ENCODE peak calls at places on chromosome 15, in eight cellular contexts. Q is HepG2, B is astrocyte, P is PC-3, J is fibroblast of lung, Z is K562, U is GM23248, A is neural progenitor cell. W is an unnamed sample. For H3K79me2, the result is how much of the 10 kb centered on the place peaks cover.

GRCh38 chr15:39243396-39243795 is 337.5 kb upstream of the THBS1 start:
- DNase-seq in P (no peak), Z (no peak), J (no peak), U (peak), A (no peak), B (peak), Q (no peak), W (no peak)

GRCh38 chr15:26126070-26126469 is 262.9 kb upstream of the ATP10A start:
- DNase-seq in Q (no peak), P (no peak), U (no peak), A (no peak), B (no peak), J (no peak), Z (no peak), W (no peak)

GRCh38 chr15:64622410-64623260 is 152.8 kb downstream of the RBPMS2 start:
- DNase-seq in U (no peak), Z (no peak), A (no peak), Q (no peak), P (no peak), B (no peak), J (no peak), W (no peak)

GRCh38 chr15:57866149-57866736 is 159.7 kb downstream of the POLR2M start:
- DNase-seq in J (peak), B (no peak), Z (peak), U (peak), Q (peak), P (peak), A (peak), W (peak)

GRCh38 chr15:39184701-39185390 is 396.0 kb upstream of the THBS1 start:
- DNase-seq in Z (no peak), P (peak), A (no peak), U (peak), J (no peak), Q (no peak), B (no peak), W (no peak)

GRCh38 chr15:68620721-68621528 is 42.1 kb downstream of the CORO2B start:
- DNase-seq in Q (no peak), J (peak), U (peak), A (peak), Z (no peak), B (peak), P (no peak), W (no peak)

GRCh38 chr15:73941871-73942635 is 15.8 kb downstream of the LOXL1 start:
- DNase-seq in P (peak), Q (no peak), U (no peak), B (no peak), Z (no peak), J (no peak), A (no peak), W (no peak)

GRCh38 chr15:43133429-43134156 is at the start of gene TMEM62:
- DNase-seq in J (peak), Z (peak), P (peak), Q (peak), B (peak), U (peak), A (peak), W (no peak)

GRCh38 chr15:58169934-58170333 is 31.8 kb downstream of the AQP9 start:
- DNase-seq in Q (no peak), Z (no peak), A (no peak), J (no peak), U (no peak), B (no peak), P (no peak), W (no peak)

GRCh38 chr15:63555520-63555919 is 41.7 kb upstream of the FBXL22 start:
- DNase-seq in J (no peak), Z (no peak), P (no peak), B (no peak), Q (no peak), U (no peak), A (no peak), W (no peak)

GRCh38 chr15:59104602-59104911 is 389 bp upstream of the CCNB2 start:
- DNase-seq in A (no peak), Z (no peak), U (no peak), Q (no peak), J (no peak), B (no peak), P (no peak), W (no peak)

GRCh38 chr15:58311551-58311950 is 120.2 kb upstream of the LIPC start:
- DNase-seq in U (no peak), J (no peak), A (no peak), B (no peak), Z (no peak), P (no peak), Q (no peak), W (no peak)

GRCh38 chr15:41989573-41990242 is 17.4 kb upstream of the EHD4 start:
- DNase-seq in U (peak), J (peak), B (peak), P (peak), Q (peak), Z (peak), A (peak), W (peak)

GRCh38 chr15:88450125-88450798 is 16.9 kb downstream of the MRPL46 start:
- DNase-seq in J (peak), A (peak), B (peak), Q (peak), Z (peak), P (peak), U (peak), W (peak)

GRCh38 chr15:88621789-88622604 is 857 bp downstream of the AEN start:
- DNase-seq in P (peak), B (peak), Z (no peak), J (peak), U (peak), A (peak), Q (peak), W (no peak)

GRCh38 chr15:99873451-99873850 is 140.2 kb upstream of the LYSMD4 start:
- DNase-seq in A (no peak), J (no peak), P (no peak), Q (no peak), Z (no peak), U (no peak), B (no peak), W (no peak)

DNA sequence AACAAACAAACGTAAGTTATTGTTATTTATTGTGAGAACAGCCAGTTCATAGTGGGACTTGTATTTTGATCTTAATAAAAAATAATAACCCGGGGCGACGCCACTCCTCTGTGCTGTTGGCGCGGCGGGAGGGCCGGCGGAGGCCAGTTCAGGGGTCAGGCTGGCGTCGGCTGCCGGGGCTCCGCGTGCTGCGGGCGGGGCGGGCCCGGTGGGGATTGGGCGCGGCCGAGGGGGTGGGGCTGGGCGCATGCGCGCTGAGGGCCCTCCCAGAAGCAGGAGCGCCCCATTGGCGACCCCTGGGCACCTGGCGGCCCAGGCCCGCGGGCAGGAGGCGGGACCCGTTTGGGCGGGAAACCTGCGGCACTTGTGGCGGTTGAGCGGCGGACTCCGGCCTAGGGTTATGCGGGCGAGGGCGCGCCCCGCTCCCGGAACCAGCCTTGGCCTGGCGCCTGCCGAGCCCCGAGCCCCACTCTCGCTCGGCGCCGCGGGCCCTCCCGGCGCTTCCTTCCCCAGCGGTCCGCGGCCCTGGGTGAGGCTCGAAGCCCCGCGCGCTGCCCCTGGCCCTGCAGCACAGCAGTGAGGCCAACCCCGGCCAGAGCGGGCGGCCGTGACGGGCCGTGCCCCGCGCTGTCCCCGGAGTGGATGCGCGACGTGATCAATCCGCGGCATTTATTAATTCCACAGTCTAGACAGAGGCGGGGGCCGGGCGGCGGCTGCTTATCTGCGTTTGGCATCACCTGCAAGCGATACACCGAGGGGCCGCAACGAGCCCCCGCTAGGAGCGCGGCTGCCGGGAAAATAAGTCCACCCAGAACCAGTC is 6.0 kb downstream of the ISL2 start:
- DNase-seq in A (peak), Z (peak), U (no peak), J (no peak), Q (no peak), B (no peak), P (no peak), W (no peak)
- TF ChIP-seq EZH2 in A (peak), Z (no peak), U (peak), J (no peak), Q (no peak), B (peak), P (no peak), W (peak)

GRCh38 chr15:71532994-71533393 is 277.4 kb upstream of the NR2E3 start:
- DNase-seq in Q (peak), J (peak), Z (peak), B (no peak), U (peak), P (peak), A (peak), W (peak)
- H3K79me2 ChIP-seq in Q (under half), J (under half), Z (under half), B (under half), U (under half), P (under half), A (under half), W (under half)

GRCh38 chr15:78831229-78832207 is 20.3 kb upstream of the ADAMTS7 start:
- DNase-seq in A (no peak), J (no peak), Q (no peak), P (no peak), B (no peak), U (no peak), Z (no peak), W (peak)

GRCh38 chr15:78828930-78829329 is 17.7 kb upstream of the ADAMTS7 start:
- DNase-seq in Z (no peak), P (no peak), B (no peak), U (no peak), A (no peak), Q (no peak), J (no peak), W (no peak)

GRCh38 chr15:78836333-78836732 is 25.1 kb upstream of the ADAMTS7 start:
- DNase-seq in P (no peak), U (no peak), J (no peak), Z (no peak), Q (no peak), A (no peak), B (no peak), W (no peak)

DNA sequence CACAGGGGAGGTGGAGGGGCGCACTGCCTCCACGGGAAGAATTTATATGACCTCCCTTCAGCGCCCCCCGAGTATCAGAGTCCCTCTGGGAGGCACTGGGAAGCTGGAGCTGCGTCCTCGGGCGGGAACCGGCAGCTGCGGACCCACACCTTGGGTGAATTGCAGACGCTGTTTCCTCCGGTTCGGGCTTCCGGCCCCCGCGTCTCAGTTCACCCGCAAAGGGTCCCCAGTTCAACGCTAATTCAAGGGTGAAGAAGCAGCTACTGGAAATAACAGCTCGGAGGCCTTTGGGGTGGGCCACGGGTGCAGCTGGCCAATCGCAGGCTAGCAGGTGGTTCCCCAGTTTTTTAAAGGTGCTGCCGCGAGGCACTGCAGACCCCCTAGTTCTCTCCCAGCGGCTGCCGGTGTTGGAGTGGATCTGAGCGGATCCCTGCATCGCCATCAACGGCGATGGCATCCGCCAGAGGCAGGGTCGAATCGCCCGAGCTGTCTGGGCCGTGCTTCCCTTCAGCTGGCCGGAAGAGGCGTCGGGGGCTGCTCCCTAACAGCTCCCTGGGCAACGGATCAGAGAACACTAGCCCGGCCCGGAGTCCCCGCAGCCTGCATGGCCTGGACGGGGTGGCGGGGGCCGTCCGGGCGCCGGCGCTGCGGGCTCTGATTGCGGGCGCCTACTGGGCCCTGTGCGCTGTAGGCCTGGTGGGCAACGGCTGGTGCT is 19.4 kb upstream of the ADAMTS7 start:
- DNase-seq in Z (no peak), A (no peak), P (no peak), J (no peak), Q (no peak), B (no peak), U (peak), W (no peak)
- TF ChIP-seq EZH2 in Z (no peak), A (no peak), P (no peak), J (no peak), Q (no peak), B (no peak), U (no peak), W (no peak)

GRCh38 chr15:98861188-98861587 is 146.4 kb downstream of the PGPEP1L start:
- DNase-seq in U (no peak), J (no peak), Q (no peak), A (no peak), B (no peak), Z (no peak), P (no peak), W (no peak)

GRCh38 chr15:98856540-98856907 is 151.1 kb downstream of the PGPEP1L start:
- DNase-seq in B (peak), J (peak), A (no peak), Z (no peak), U (peak), P (peak), Q (no peak), W (no peak)

GRCh38 chr15:98858610-98859023 is 149.0 kb downstream of the PGPEP1L start:
- DNase-seq in Q (no peak), Z (no peak), U (no peak), A (no peak), J (no peak), P (no peak), B (no peak), W (no peak)

GRCh38 chr15:98860647-98861041 is 146.9 kb downstream of the PGPEP1L start:
- DNase-seq in P (no peak), Z (no peak), U (no peak), Q (no peak), J (no peak), A (no peak), B (no peak), W (no peak)

GRCh38 chr15:98859149-98859548 is 148.4 kb downstream of the PGPEP1L start:
- DNase-seq in U (no peak), P (no peak), J (no peak), Q (no peak), A (no peak), B (no peak), Z (no peak), W (no peak)
- H3K79me2 ChIP-seq in U (half or more), P (under half), J (under half), Q (half or more), A (half or more), B (half or more), Z (under half), W (half or more)

GRCh38 chr15:51336011-51336410 is 2.4 kb downstream of the CYP19A1 start:
- DNase-seq in Q (no peak), A (no peak), U (no peak), Z (peak), J (no peak), B (no peak), P (no peak), W (no peak)

GRCh38 chr15:51343466-51343865 is 2.0 kb downstream of the GLDN start:
- DNase-seq in A (no peak), B (no peak), U (no peak), Q (no peak), P (no peak), Z (no peak), J (no peak), W (no peak)

GRCh38 chr15:51338496-51338895 is at the start of gene CYP19A1:
- DNase-seq in J (no peak), U (no peak), A (no peak), P (no peak), B (no peak), Q (no peak), Z (no peak), W (no peak)

GRCh38 chr15:51342249-51342999 is 969 bp downstream of the GLDN start:
- DNase-seq in Q (no peak), J (no peak), U (peak), Z (no peak), P (no peak), A (peak), B (no peak), W (peak)

GRCh38 chr15:51341366-51342248 is at the start of gene GLDN:
- DNase-seq in P (no peak), A (peak), Q (no peak), B (peak), U (peak), J (peak), Z (no peak), W (peak)
- TF ChIP-seq EZH2 in P (no peak), A (peak), Q (no peak), B (no peak), U (no peak), J (peak), Z (no peak), W (peak)